ENCODE peak calls at places on chromosomes 16 and 17, in six cellular contexts. E, C, P, Y, G and T are unnamed samples.

GRCh38 chr16:1137604-1138003 is 15.3 kb upstream of the CACNA1H start:
- DNase-seq in E (no peak), C (peak), P (peak), Y (peak), G (no peak), T (no peak)

GRCh38 chr16:69285240-69285639 is 25.9 kb upstream of the VPS4A start:
- DNase-seq in E (no peak), C (no peak), P (no peak), Y (no peak), G (no peak), T (no peak)

GRCh38 chr17:76723812-76724211 is 2.6 kb downstream of the JMJD6 start:
- DNase-seq in E (no peak), C (no peak), P (peak), Y (no peak), G (no peak), T (no peak)

GRCh38 chr17:11077673-11078072 is 163.3 kb upstream of the SHISA6 start:
- DNase-seq in E (no peak), C (no peak), P (no peak), Y (no peak), G (no peak), T (no peak)

GRCh38 chr16:54062361-54063346 is 223.9 kb downstream of the IRX3 start:
- DNase-seq in E (no peak), C (no peak), P (no peak), Y (no peak), G (no peak), T (no peak)

GRCh38 chr17:56850591-56850990 is 16.6 kb downstream of the DGKE start:
- DNase-seq in E (no peak), C (no peak), P (no peak), Y (no peak), G (no peak), T (no peak)

GRCh38 chr16:80294172-80294571 is 246.6 kb upstream of the DYNLRB2 start:
- DNase-seq in E (no peak), C (no peak), P (no peak), Y (no peak), G (no peak), T (no peak)

GRCh38 chr16:58399718-58400633 is 7.7 kb downstream of the GINS3 start:
- DNase-seq in E (no peak), C (peak), P (no peak), Y (no peak), G (no peak), T (no peak)

GRCh38 chr16:49276646-49277385 is 4.8 kb downstream of the CBLN1 start:
- DNase-seq in E (no peak), C (no peak), P (no peak), Y (no peak), G (no peak), T (no peak)

GRCh38 chr17:44942456-44942855 is 5.1 kb downstream of the KIF18B start:
- DNase-seq in E (no peak), C (no peak), P (no peak), Y (no peak), G (no peak), T (no peak)

GRCh38 chr17:45834471-45835396 is 9.9 kb upstream of the SPPL2C start:
- DNase-seq in E (no peak), C (no peak), P (no peak), Y (no peak), G (peak), T (no peak)

GRCh38 chr17:13544755-13545154 is 57.0 kb downstream of the HS3ST3A1 start:
- DNase-seq in E (no peak), C (peak), P (no peak), Y (no peak), G (no peak), T (no peak)

GRCh38 chr16:19135896-19136438 is 22.2 kb downstream of the ITPRIPL2 start:
- DNase-seq in E (peak), C (peak), P (no peak), Y (no peak), G (peak), T (no peak)

GRCh38 chr17:18141210-18141803 is 32.8 kb downstream of the MYO15A start:
- DNase-seq in E (no peak), C (peak), P (peak), Y (peak), G (peak), T (peak)

GRCh38 chr16:4135537-4135936 is 19.3 kb upstream of the ADCY9 start:
- DNase-seq in E (no peak), C (no peak), P (no peak), Y (no peak), G (no peak), T (no peak)

GRCh38 chr17:28427372-28427771 is 21.4 kb upstream of the SLC46A1 start:
- DNase-seq in E (no peak), C (peak), P (no peak), Y (no peak), G (no peak), T (no peak)

GRCh38 chr16:17298238-17298637 is 172.5 kb downstream of the XYLT1 start:
- DNase-seq in E (no peak), C (no peak), P (no peak), Y (no peak), G (no peak), T (no peak)

GRCh38 chr16:50593410-50594139 is 45.4 kb downstream of the NKD1 start:
- DNase-seq in E (no peak), C (no peak), P (no peak), Y (no peak), G (no peak), T (no peak)
- TF ChIP-seq CTCF in E (peak), C (peak), P (no peak), Y (no peak), G (no peak), T (peak)

DNA sequence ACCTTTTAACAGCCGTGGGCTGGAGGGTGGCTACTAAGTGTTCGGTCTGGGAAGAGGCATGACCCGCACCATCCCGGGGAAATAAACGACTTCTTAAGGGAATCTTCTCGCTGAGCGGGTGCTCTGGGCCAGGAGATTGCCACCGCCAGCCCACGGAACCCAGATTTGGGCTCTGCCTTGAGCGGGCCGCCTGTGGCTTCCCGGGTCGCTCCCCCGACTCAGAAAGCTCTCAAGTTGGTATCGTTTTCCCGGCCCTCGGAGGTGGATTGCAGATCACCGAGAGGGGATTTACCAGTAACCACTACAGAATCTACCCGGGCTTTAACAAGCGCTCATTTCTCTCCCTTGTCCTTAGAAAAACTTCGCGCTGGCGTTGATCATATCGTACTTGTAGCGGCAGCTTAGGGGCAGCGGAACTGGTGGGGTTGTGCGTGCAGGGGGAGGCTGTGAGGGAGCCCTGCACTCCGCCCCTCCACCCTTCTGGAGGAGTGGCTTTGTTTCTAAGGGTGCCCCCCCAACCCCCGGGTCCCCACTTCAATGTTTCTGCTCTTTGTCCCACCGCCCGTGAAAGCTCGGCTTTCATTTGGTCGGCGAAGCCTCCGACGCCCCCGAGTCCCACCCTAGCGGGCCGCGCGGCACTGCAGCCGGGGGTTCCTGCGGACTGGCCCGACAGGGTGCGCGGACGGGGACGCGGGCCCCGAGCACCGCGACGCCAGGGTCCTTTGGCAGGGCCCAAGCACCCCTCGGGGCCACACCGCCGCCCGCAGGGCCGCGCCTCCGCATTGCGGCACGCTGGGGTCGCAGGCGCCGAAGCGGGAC is 3.6 kb upstream of the CBX4 start:
- DNase-seq in E (no peak), C (no peak), P (no peak), Y (peak), G (no peak), T (no peak)
- TF ChIP-seq CTCF in E (no peak), C (no peak), P (no peak), Y (no peak), G (no peak), T (no peak)

DNA sequence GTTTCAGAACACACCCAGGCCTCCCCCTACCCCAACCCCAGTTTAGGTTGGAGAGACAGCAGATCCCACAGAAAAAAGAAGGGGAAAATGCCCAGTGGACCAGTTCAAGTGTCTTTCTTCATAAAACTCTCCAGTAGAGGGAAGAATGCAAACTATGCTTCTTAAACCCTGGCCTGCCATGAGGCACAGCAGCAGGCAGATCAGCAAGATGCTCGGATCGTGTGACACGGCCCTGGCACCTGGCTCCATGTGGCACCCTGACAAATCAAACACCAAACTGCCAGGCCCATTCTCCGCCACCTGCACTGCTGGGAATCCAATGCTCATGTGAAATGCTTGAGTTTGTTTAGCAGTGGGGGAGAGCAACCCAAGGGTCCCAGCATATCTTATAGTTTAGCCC is 166.8 kb downstream of the SOX9 start:
- DNase-seq in E (no peak), C (no peak), P (no peak), Y (peak), G (no peak), T (no peak)
- TF ChIP-seq CTCF in E (no peak), C (no peak), P (no peak), Y (no peak), G (no peak), T (no peak)

GRCh38 chr17:32586666-32587065 is 99.9 kb downstream of the CDK5R1 start:
- DNase-seq in E (no peak), C (no peak), P (no peak), Y (no peak), G (no peak), T (no peak)

GRCh38 chr17:32588135-32588534 is 101.3 kb downstream of the CDK5R1 start:
- DNase-seq in E (no peak), C (no peak), P (no peak), Y (no peak), G (no peak), T (no peak)

GRCh38 chr17:32591428-32591827 is 104.6 kb downstream of the CDK5R1 start:
- DNase-seq in E (no peak), C (no peak), P (no peak), Y (no peak), G (no peak), T (no peak)

GRCh38 chr17:32590974-32591373 is 104.2 kb downstream of the CDK5R1 start:
- DNase-seq in E (no peak), C (no peak), P (no peak), Y (no peak), G (no peak), T (no peak)

GRCh38 chr17:32588982-32589381 is 102.2 kb downstream of the CDK5R1 start:
- DNase-seq in E (no peak), C (no peak), P (no peak), Y (no peak), G (peak), T (no peak)
- TF ChIP-seq CTCF in E (no peak), C (no peak), P (no peak), Y (no peak), G (no peak), T (no peak)

GRCh38 chr17:82129095-82129494 is 31.1 kb upstream of the FASN start:
- DNase-seq in E (no peak), C (no peak), P (no peak), Y (no peak), G (no peak), T (no peak)
- TF ChIP-seq CTCF in E (no peak), C (peak), P (no peak), Y (no peak), G (no peak), T (peak)

GRCh38 chr16:11480634-11481033 is 106.1 kb downstream of the LITAF start:
- DNase-seq in E (no peak), C (no peak), P (no peak), Y (no peak), G (no peak), T (no peak)
- TF ChIP-seq CTCF in E (no peak), C (no peak), P (no peak), Y (no peak), G (no peak), T (no peak)

DNA sequence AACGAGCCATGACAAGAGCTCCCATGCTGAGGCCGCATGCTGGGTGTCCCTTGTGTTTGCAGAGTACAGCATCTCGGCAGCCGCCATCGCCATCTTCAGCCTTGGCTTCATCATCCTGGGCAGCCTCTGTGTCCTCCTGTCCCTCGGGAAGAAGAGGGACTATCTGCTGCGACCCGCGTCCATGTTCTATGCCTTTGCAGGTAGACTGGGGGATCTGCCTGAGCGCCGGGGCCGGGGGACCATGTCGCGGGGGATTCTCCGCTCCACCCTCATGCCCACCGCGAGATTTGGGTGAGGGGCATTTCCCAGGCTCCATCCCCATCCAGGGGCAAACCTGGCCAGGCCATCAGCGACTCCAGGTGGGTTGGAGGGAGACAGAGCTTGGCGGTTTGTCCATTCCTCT is 10.7 kb downstream of the CACNG1 start:
- DNase-seq in E (no peak), C (no peak), P (no peak), Y (no peak), G (no peak), T (no peak)
- TF ChIP-seq CTCF in E (no peak), C (no peak), P (no peak), Y (no peak), G (no peak), T (no peak)

DNA sequence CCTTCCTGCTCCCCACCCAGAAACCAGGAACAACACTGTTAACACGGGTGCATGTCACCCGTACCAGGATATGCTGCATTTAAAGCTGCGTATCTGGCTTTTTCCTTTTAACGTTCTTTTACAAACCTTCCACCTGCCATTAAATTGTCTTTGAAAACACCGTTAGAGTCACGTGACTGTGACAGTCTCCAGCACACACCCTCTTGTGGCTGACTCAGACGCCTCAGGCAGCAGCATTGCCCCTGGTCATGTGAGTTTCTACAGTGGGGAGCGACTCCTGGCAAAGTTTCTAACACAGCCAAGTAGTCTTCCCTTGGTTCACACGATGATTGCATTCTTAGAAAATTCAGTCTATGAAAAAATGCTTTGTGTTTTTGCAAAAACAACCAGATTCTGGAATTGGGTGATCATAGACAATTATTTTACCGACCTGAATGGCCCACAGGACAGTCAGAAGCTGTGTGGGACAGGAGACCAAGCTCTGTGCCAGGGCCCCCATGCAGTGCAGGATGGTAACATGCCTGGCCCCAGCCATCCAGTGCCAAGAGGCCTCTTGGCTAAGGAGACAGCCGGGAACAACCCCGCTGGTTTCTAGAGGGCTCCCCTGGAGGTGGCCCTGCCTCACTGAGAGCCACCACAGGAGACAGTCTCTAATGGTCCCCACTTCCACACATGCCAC is 199.1 kb downstream of the KATNIP start:
- DNase-seq in E (peak), C (peak), P (peak), Y (no peak), G (peak), T (peak)
- TF ChIP-seq CTCF in E (peak), C (peak), P (no peak), Y (no peak), G (no peak), T (no peak)

DNA sequence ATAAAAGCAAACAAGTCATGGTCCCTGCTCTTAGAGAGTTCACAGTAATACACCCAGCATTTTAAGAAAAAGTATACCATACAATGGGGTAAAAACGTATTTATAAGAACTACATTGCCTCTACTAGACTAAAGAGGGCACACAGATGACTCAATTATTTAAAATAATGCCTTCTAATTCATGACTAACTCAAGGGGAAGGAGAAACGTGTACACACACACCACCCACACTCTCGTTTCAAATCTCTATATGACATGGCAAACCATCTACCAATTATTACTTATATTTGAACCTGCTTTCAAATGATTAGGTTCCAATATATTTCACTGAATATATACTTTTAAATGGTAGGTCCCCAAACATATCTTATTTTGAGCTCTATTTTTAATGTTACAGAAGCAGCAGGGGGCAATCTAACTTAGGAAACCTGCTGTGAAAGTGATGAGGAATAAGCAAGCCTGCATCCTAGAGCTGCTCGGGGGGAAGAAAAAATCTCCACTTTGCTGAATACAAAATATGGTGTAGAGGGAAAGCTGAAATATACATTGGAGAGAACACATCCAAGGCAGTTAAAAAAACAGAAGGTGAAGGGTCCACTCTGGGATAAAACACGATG is 232.4 kb upstream of the PSMD7 start:
- DNase-seq in E (no peak), C (peak), P (no peak), Y (no peak), G (no peak), T (no peak)
- TF ChIP-seq CTCF in E (peak), C (peak), P (no peak), Y (peak), G (no peak), T (no peak)